ENCODE peak calls at places on chromosome 17, in five cellular contexts. V, K, L, N and D are unnamed samples.

GRCh38 chr17:77571562-77571981 is 386.9 kb upstream of the TNRC6C start:
- DNase-seq in L (no peak), V (no peak), K (no peak), N (no peak), D (no peak)

GRCh38 chr17:81391964-81392908 is 3.0 kb upstream of the BAHCC1 start:
- DNase-seq in N (no peak), V (no peak), L (no peak), K (no peak), D (no peak)

GRCh38 chr17:79982986-79983385 is 52.7 kb downstream of the TBC1D16 start:
- DNase-seq in V (no peak), N (no peak), L (peak; percentile 8), K (peak; percentile 25), D (no peak)

GRCh38 chr17:30921544-30922196 is at the start of gene ADAP2:
- DNase-seq in L (peak; percentile 68), N (peak; percentile 70), V (peak; percentile 36), K (peak; percentile 68), D (peak; percentile 8)

GRCh38 chr17:42918902-42919521 is 18.4 kb downstream of the G6PC1 start:
- DNase-seq in N (no peak), V (no peak), L (no peak), K (no peak), D (no peak)

GRCh38 chr17:76707985-76708807 is 2.6 kb downstream of the MXRA7 start:
- DNase-seq in L (peak; percentile 84), K (peak; percentile 93), N (no peak), V (no peak), D (peak; percentile 70)

GRCh38 chr17:72282439-72283029 is 161.7 kb downstream of the SOX9 start:
- DNase-seq in N (no peak), L (no peak), V (no peak), K (no peak), D (no peak)

GRCh38 chr17:56681561-56682266 is 88.2 kb downstream of the NOG start:
- DNase-seq in V (peak; percentile 90), L (no peak), K (no peak), N (no peak), D (no peak)

GRCh38 chr17:3678095-3678820 is 9.6 kb downstream of the EMC6 start:
- DNase-seq in K (peak; percentile 91), V (peak; percentile 26), L (peak; percentile 78), N (no peak), D (no peak)

GRCh38 chr17:31722251-31723056 is 136.6 kb downstream of the COPRS start:
- DNase-seq in K (no peak), L (no peak), V (no peak), N (no peak), D (no peak)

GRCh38 chr17:74354123-74354522 is 7.5 kb downstream of the BTBD17 start:
- DNase-seq in N (peak; percentile 69), L (peak; percentile 88), K (peak; percentile 95), V (peak; percentile 44), D (peak; percentile 79)

GRCh38 chr17:71170070-71170469 is 950.8 kb upstream of the SOX9 start:
- DNase-seq in K (no peak), V (no peak), N (no peak), L (no peak), D (no peak)

GRCh38 chr17:4497101-4497824 is 1.4 kb upstream of the SPNS2 start:
- DNase-seq in V (peak; percentile 79), L (no peak), K (no peak), N (no peak), D (no peak)

GRCh38 chr17:33015716-33016346 is 24.2 kb downstream of the SPACA3 start:
- DNase-seq in V (no peak), L (no peak), K (peak; percentile 20), N (no peak), D (no peak)

GRCh38 chr17:28549274-28550132 is 2.9 kb downstream of the UNC119 start:
- DNase-seq in L (no peak), K (no peak), N (no peak), V (no peak), D (no peak)

GRCh38 chr17:65222216-65222738 is 85.1 kb downstream of the RGS9 start:
- DNase-seq in L (no peak), N (no peak), K (no peak), V (peak; percentile 54), D (no peak)

GRCh38 chr17:15496735-15497134 is 29.3 kb upstream of the CDRT4 start:
- DNase-seq in N (no peak), L (no peak), V (no peak), K (no peak), D (no peak)

GRCh38 chr17:15494821-15495220 is 27.4 kb upstream of the CDRT4 start:
- DNase-seq in N (no peak), V (no peak), K (no peak), L (no peak), D (no peak)

GRCh38 chr17:15490634-15491261 is 23.3 kb upstream of the CDRT4 start:
- DNase-seq in N (peak; percentile 68), V (peak; percentile 74), K (peak; percentile 94), L (peak; percentile 56), D (peak; percentile 26)

GRCh38 chr17:15492186-15492585 is 24.8 kb upstream of the CDRT4 start:
- DNase-seq in L (no peak), K (no peak), V (no peak), N (no peak), D (no peak)

DNA sequence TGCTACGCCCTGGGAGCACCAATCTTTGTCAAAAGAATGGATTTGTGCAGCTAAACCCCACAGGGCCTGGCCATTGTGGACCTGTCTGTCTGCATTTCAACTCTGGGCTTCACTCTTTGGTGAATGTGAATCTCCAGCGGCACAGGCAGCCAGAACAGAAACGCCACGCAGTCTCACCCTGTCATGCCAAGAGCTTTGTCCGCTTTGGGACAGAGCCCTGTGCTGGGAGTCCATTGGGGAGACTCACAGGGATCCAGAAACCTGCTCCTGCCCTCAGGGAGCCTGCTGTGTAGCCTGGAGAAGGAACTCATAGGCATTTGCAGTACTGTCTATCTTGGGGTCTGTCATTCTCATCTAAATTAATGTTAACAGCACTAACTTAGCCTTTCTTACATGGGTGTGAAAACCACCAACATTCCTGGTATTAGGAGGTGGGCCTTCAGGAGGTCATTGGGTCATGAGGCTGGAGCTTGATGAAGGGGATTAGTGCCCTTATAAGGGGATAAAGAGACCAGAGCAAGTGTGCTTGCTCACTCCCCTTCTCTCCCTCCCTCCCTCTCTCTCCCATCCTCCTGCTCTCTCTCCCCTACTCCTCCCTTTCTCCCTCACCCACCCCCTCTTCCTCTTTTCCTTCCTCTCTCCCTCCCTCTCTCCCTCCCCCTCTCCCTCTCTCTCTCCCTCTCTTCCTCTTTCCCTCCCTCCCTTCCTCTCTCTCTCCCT is 25.8 kb upstream of the CDRT4 start:
- DNase-seq in V (no peak), L (no peak), N (no peak), K (no peak), D (no peak)
- TF ChIP-seq CTCF in V (no peak), L (no peak), N (no peak), K (no peak), D (no peak)

GRCh38 chr17:9256361-9256943 is 235.1 kb downstream of the NTN1 start:
- DNase-seq in L (no peak), V (no peak), K (no peak), N (no peak), D (no peak)

GRCh38 chr17:9258115-9259020 is 237.1 kb downstream of the NTN1 start:
- DNase-seq in L (no peak), V (no peak), K (no peak), N (no peak), D (no peak)

GRCh38 chr17:9255838-9256237 is 234.5 kb downstream of the NTN1 start:
- DNase-seq in N (no peak), L (no peak), K (no peak), V (no peak), D (no peak)

GRCh38 chr17:9254841-9255240 is 233.5 kb downstream of the NTN1 start:
- DNase-seq in K (no peak), N (no peak), V (no peak), L (no peak), D (no peak)

DNA sequence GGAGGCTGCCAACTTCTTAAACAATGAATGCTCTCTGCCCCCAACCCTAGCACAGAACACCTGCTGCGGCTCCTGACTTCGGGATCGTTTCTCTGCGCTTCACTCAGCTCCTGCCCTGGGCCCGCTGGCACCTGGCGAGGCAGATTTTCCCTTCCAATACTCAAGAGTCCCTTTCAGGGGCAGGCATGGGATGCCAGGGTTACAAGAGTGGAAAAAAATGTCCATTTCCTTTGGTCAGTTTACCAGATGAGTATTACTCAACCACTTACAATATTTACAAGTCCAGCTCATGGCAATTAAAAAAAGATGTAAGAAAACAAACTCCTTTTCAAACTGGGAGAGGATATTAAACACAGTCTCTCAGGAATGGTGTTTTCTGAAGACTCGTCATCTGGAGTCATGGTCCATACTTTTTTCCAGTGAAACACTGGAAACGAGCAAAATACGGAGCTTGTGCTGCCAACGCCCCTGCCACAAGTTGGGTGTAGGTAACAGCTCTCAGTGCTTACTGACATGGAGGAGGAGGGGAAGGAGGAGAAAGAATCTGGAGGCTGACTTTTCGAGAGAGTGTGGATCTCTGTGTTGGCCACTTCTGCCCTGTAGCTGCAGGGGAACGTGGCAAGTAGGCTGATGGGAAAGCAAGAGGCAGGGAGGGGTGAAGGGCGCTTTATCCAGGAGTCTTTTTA is 235.8 kb downstream of the NTN1 start:
- DNase-seq in K (no peak), V (peak; percentile 59), N (peak; percentile 47), L (no peak), D (no peak)
- TF ChIP-seq CTCF in K (no peak), V (no peak), N (no peak), L (no peak), D (no peak)

DNA sequence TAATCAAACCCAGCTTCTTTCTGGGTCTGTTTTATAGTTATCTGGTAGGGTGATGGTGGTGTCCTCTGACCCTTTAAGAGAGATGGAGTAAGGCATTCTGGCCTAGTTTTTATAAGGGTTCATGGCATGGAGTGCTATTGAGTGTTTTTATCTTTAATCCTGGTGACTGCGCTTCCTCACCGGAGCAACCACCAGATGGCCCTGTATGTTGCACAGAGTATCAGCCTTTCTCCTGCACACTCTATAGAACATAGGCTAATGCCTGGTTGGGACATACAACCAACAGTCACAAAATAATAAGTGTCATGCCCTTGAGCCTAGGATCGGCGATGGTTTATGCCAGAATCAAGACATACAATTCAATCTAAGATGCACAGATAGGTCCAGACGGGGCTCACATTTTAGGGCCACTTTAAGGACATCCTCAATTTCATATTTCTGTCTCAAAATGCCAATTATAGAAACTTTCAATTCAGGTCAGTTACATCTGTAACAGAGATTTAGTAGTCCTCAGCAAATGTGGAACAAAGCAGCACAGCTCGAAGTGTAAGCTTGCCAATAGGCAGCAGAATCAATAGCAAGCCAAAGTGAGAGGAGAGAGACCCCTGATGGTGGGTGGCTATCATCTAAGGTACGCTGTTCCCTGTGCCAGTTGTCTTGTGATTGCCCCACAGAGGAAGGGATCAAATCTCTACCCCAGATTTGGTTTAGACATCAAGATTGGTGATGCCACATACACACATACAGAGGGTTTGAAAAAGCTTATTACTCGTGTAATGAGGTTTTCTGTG is 37.2 kb upstream of the HOXB9 start:
- DNase-seq in N (no peak), V (peak; percentile 22), L (no peak), K (no peak), D (no peak)
- TF ChIP-seq CTCF in N (no peak), V (peak; percentile 44), L (no peak), K (peak; percentile 32), D (no peak)

GRCh38 chr17:17481860-17482259 is 5.1 kb downstream of the MED9 start:
- DNase-seq in V (no peak), L (no peak), K (no peak), N (no peak), D (no peak)
- TF ChIP-seq CTCF in V (no peak), L (no peak), K (no peak), N (no peak), D (no peak)